ENCODE peak calls at places on chromosomes 5 and 9, in eight cellular contexts. Z, W, D, E, H, Q, G and Y are unnamed samples.

GRCh38 chr9:93960221-93960970 is 5.2 kb upstream of the BARX1 start:
- DNase-seq in Z (no peak), W (no peak), D (no peak), E (no peak), H (no peak), Q (no peak), G (peak; percentile 51), Y (no peak)

GRCh38 chr5:91223886-91224285 is 159.2 kb downstream of the ARRDC3 start:
- DNase-seq in Z (no peak), W (peak; percentile 25), D (peak; percentile 9), E (no peak), H (no peak), Q (no peak), G (no peak), Y (no peak)

GRCh38 chr9:82558855-82559615 is 503.9 kb downstream of the RASEF start:
- DNase-seq in Z (no peak), W (peak; percentile 61), D (peak; percentile 75), E (no peak), H (no peak), Q (no peak), G (peak; percentile 42), Y (no peak)

GRCh38 chr9:83636813-83637212 is 13.9 kb downstream of the IDNK start:
- DNase-seq in Z (no peak), W (no peak), D (no peak), E (no peak), H (no peak), Q (no peak), G (no peak), Y (no peak)

GRCh38 chr5:33824516-33825195 is 67.1 kb downstream of the ADAMTS12 start:
- DNase-seq in Z (no peak), W (peak; percentile 96), D (peak; percentile 81), E (no peak), H (no peak), Q (no peak), G (no peak), Y (no peak)

GRCh38 chr9:131675437-131676022 is 64.3 kb downstream of the RAPGEF1 start:
- DNase-seq in Z (no peak), W (no peak), D (no peak), E (no peak), H (no peak), Q (no peak), G (no peak), Y (no peak)

GRCh38 chr9:5557606-5558587 is 47.6 kb downstream of the PDCD1LG2 start:
- DNase-seq in Z (peak; percentile 46), W (peak; percentile 35), D (no peak), E (no peak), H (no peak), Q (peak; percentile 79), G (no peak), Y (no peak)

GRCh38 chr5:147348046-147348445 is 113.2 kb downstream of the STK32A start:
- DNase-seq in Z (no peak), W (peak; percentile 51), D (peak; percentile 34), E (no peak), H (no peak), Q (no peak), G (no peak), Y (no peak)

GRCh38 chr9:137666950-137667670 is 48.3 kb downstream of the EHMT1 start:
- DNase-seq in Z (no peak), W (no peak), D (no peak), E (no peak), H (no peak), Q (no peak), G (no peak), Y (no peak)

GRCh38 chr9:70563437-70564204 is 149.2 kb upstream of the KLF9 start:
- DNase-seq in Z (no peak), W (peak; percentile 88), D (peak; percentile 76), E (no peak), H (no peak), Q (no peak), G (no peak), Y (no peak)

GRCh38 chr5:118126159-118126558 is 862.2 kb downstream of the DTWD2 start:
- DNase-seq in Z (no peak), W (peak; percentile 29), D (no peak), E (no peak), H (no peak), Q (no peak), G (no peak), Y (no peak)

DNA sequence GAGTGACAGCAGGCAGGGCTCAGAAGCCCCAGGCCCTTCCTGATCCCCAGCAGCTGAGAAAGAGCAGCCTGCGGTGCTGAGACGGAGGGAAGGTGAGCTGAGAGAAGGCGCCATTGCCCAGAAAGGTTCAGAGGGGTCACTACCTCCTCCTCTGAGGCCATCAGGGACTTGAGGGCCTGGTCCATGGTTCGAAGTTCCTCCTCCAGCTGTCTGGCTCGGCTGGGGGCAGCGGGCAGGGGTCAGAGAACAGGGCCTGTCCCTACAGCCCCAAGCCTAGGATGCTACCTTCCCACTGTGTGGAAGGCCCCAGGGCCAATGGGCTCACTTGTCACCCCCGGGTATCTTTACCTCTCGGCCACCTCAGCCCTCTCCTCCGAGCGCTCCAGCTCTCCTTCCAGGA is 4.8 kb downstream of the TPM2 start:
- DNase-seq in Z (no peak), W (no peak), D (no peak), E (no peak), H (no peak), Q (no peak), G (no peak), Y (no peak)
- H3K4me1 ChIP-seq in Z (peaks cover 11% of the 10 kb centered on the region), W (peaks cover 41% of the 10 kb centered on the region), D (peaks cover 57% of the 10 kb centered on the region), E (peaks cover 18% of the 10 kb centered on the region), H (peaks cover 47% of the 10 kb centered on the region), Q (no peaks in the 10 kb centered on the region), G (peaks cover 13% of the 10 kb centered on the region), Y (peaks cover 11% of the 10 kb centered on the region)

GRCh38 chr5:175060264-175060663 is 335.9 kb downstream of the MSX2 start:
- DNase-seq in Z (no peak), W (no peak), D (no peak), E (no peak), H (peak; percentile 18), Q (no peak), G (no peak), Y (no peak)

GRCh38 chr5:175056831-175057230 is 332.4 kb downstream of the MSX2 start:
- DNase-seq in Z (no peak), W (no peak), D (no peak), E (no peak), H (no peak), Q (no peak), G (no peak), Y (no peak)

GRCh38 chr5:175059687-175060194 is 335.4 kb downstream of the MSX2 start:
- DNase-seq in Z (peak; percentile 40), W (peak; percentile 71), D (peak; percentile 62), E (no peak), H (peak; percentile 76), Q (peak; percentile 73), G (peak; percentile 62), Y (no peak)
- TF ChIP-seq CTCF in Z (no peak), W (no peak), D (peak; percentile 10), E (no peak), H (peak; percentile 34), Q (no peak), G (peak; percentile 33), Y (peak; percentile 13)

GRCh38 chr5:14181299-14181968 is 38.3 kb downstream of the TRIO start:
- DNase-seq in Z (no peak), W (no peak), D (no peak), E (no peak), H (no peak), Q (no peak), G (no peak), Y (no peak)

GRCh38 chr5:14184082-14184481 is 40.9 kb downstream of the TRIO start:
- DNase-seq in Z (no peak), W (no peak), D (no peak), E (no peak), H (no peak), Q (no peak), G (no peak), Y (no peak)

GRCh38 chr5:14183187-14183939 is 40.2 kb downstream of the TRIO start:
- DNase-seq in Z (no peak), W (peak; percentile 49), D (no peak), E (no peak), H (no peak), Q (peak; percentile 78), G (no peak), Y (no peak)

GRCh38 chr5:14184725-14185124 is 41.6 kb downstream of the TRIO start:
- DNase-seq in Z (no peak), W (peak; percentile 90), D (peak; percentile 77), E (no peak), H (no peak), Q (peak; percentile 80), G (no peak), Y (no peak)

GRCh38 chr5:14182761-14183160 is 39.6 kb downstream of the TRIO start:
- DNase-seq in Z (no peak), W (no peak), D (no peak), E (no peak), H (no peak), Q (no peak), G (no peak), Y (no peak)
- H3K4me1 ChIP-seq in Z (peaks cover 69% of the 10 kb centered on the region), W (peaks cover 58% of the 10 kb centered on the region), D (peaks cover 54% of the 10 kb centered on the region), E (peaks cover 44% of the 10 kb centered on the region), H (peaks cover 100% of the 10 kb centered on the region), Q (no peaks in the 10 kb centered on the region), G (peaks cover 26% of the 10 kb centered on the region), Y (peaks cover 98% of the 10 kb centered on the region)

GRCh38 chr5:137498736-137499505 is at the start of gene SPOCK1:
- DNase-seq in Z (peak; percentile 50), W (peak; percentile 66), D (peak; percentile 63), E (no peak), H (peak; percentile 80), Q (peak; percentile 81), G (peak; percentile 94), Y (no peak)
- TF ChIP-seq CTCF in Z (peak; percentile 81), W (peak; percentile 42), D (peak; percentile 96), E (no peak), H (peak; percentile 89), Q (peak; percentile 88), G (peak; percentile 62), Y (peak; percentile 99)

DNA sequence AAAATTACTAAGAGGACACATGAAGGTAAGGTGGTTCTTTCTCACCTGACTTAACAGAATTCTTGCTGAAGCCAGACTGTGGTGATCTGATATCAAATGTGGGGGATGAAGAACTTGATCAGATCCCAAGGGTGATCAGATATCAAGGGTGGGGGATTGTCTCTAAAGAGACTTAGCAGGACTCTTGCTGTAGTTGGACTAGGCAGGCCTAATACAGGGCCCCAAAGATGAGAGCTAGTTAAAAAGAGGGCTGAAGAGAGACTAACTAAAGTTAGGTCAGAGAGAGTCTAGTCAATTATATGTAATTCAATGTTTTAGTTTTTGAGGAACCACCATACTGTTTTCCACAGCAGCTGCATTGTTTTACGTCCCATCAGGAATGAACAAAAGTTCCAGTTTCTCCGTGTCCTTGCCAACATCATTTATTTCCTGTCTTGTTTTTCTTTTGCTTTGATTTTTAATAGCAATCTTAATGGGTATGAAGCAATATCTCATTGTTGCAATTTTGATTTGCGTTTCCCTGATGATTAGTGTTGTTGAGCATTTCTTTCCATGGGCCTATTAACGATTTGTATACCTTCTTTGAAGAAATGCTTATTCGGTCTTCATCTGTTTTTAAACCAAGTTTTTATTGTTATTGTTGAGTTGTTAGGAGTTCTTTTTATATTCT is 77.7 kb upstream of the ALDH1A1 start:
- DNase-seq in Z (no peak), W (no peak), D (no peak), E (no peak), H (no peak), Q (no peak), G (no peak), Y (no peak)
- H3K4me1 ChIP-seq in Z (no peaks in the 10 kb centered on the region), W (no peaks in the 10 kb centered on the region), D (no peaks in the 10 kb centered on the region), E (no peaks in the 10 kb centered on the region), H (peaks cover 24% of the 10 kb centered on the region), Q (no peaks in the 10 kb centered on the region), G (no peaks in the 10 kb centered on the region), Y (no peaks in the 10 kb centered on the region)